ENCODE peak calls at places on chromosome 20, in ten cellular contexts. J is AG20443; L is ELR; B is SK-N-DZ; U is ecto neural progenitor cell; Q is SHP77 treated with DMSO at 0.1 percent for 48 hours; O is GM23338; C is stimulated activated CD4-positive, alpha-beta T cell treated with anti-CD3 and anti-CD28 coated beads, Interleukin-4, amount 100 ng/mL, for 4 hours; X is iPS DF 19.7; H is left colon. D is an unnamed sample.

GRCh38 chr20:59807909-59808728 is 125.3 kb downstream of the SYCP2 start:
- DNase-seq in J (no peak), L (no peak), B (no peak), U (peak; percentile 25), Q (no peak), O (no peak), C (no peak), X (no peak), H (no peak), D (no peak)

GRCh38 chr20:37236462-37236861 is 25.2 kb downstream of the GHRH start:
- DNase-seq in J (no peak), L (no peak), B (no peak), U (no peak), Q (no peak), O (no peak), C (no peak), X (no peak), H (no peak), D (no peak)

GRCh38 chr20:6533321-6533720 is 234.2 kb upstream of the BMP2 start:
- DNase-seq in J (peak; percentile 8), L (no peak), B (no peak), U (no peak), Q (no peak), O (no peak), C (no peak), X (no peak), H (no peak), D (peak; percentile 23)

GRCh38 chr20:48847498-48848205 is 19.9 kb upstream of the PREX1 start:
- DNase-seq in J (no peak), L (no peak), B (no peak), U (no peak), Q (no peak), O (no peak), C (no peak), X (no peak), H (no peak), D (no peak)

GRCh38 chr20:46545077-46545826 is 5.2 kb downstream of the OCSTAMP start:
- DNase-seq in J (no peak), L (peak; percentile 21), B (no peak), U (no peak), Q (no peak), O (no peak), C (no peak), X (no peak), H (no peak), D (no peak)

GRCh38 chr20:8355453-8355852 is 223.4 kb downstream of the PLCB1 start:
- DNase-seq in J (no peak), L (no peak), B (no peak), U (no peak), Q (no peak), O (no peak), C (no peak), X (no peak), H (no peak), D (no peak)

GRCh38 chr20:38935967-38936407 is 9.8 kb downstream of the FAM83D start:
- DNase-seq in J (no peak), L (peak; percentile 42), B (no peak), U (no peak), Q (no peak), O (no peak), C (no peak), X (no peak), H (no peak), D (no peak)

GRCh38 chr20:24718696-24719095 is 230.4 kb upstream of the CST7 start:
- DNase-seq in J (no peak), L (no peak), B (no peak), U (no peak), Q (peak; percentile 35), O (no peak), C (no peak), X (no peak), H (no peak), D (no peak)

GRCh38 chr20:57659131-57659788 is 39.0 kb upstream of the ZBP1 start:
- DNase-seq in J (no peak), L (no peak), B (no peak), U (peak; percentile 45), Q (no peak), O (no peak), C (no peak), X (no peak), H (no peak), D (no peak)

GRCh38 chr20:4867036-4867435 is 134.3 kb downstream of the SLC23A2 start:
- DNase-seq in J (no peak), L (no peak), B (no peak), U (no peak), Q (no peak), O (no peak), C (no peak), X (no peak), H (no peak), D (no peak)

GRCh38 chr20:40564997-40565680 is 123.9 kb downstream of the MAFB start:
- DNase-seq in J (peak; percentile 66), L (peak; percentile 76), B (no peak), U (no peak), Q (no peak), O (no peak), C (no peak), X (no peak), H (no peak), D (no peak)

GRCh38 chr20:7673841-7674240 is 266.4 kb downstream of the HAO1 start:
- DNase-seq in J (peak; percentile 33), L (peak; percentile 25), B (no peak), U (no peak), Q (no peak), O (no peak), C (no peak), X (no peak), H (no peak), D (no peak)

D was measured in NCI-H510A.